ENCODE peak calls at places on chromosomes 11 and 22, in six cellular contexts. S, L, K, Z, F and J are unnamed samples. For H3K4me1, the result is how much of the 10 kb centered on the place peaks cover.

GRCh38 chr11:106091480-106092123 is 14.1 kb downstream of the AASDHPPT start:
- DNase-seq in S (no peak), L (no peak), K (peak), Z (no peak), F (no peak), J (no peak)

GRCh38 chr11:76120513-76121081 is 85.7 kb downstream of the WNT11 start:
- DNase-seq in S (no peak), L (no peak), K (no peak), Z (no peak), F (no peak), J (no peak)

GRCh38 chr11:123111465-123111864 is 49.5 kb upstream of the HSPA8 start:
- DNase-seq in S (no peak), L (peak), K (peak), Z (no peak), F (no peak), J (no peak)

GRCh38 chr11:133663135-133663534 is 130.8 kb upstream of the OPCML start:
- DNase-seq in S (no peak), L (no peak), K (no peak), Z (no peak), F (no peak), J (no peak)

GRCh38 chr11:23205156-23205871 is 345.0 kb upstream of the CCDC179 start:
- DNase-seq in S (no peak), L (no peak), K (peak), Z (no peak), F (no peak), J (no peak)

GRCh38 chr11:82315093-82315492 is 418.6 kb downstream of the FAM181B start:
- DNase-seq in S (peak), L (peak), K (no peak), Z (no peak), F (peak), J (no peak)

GRCh38 chr11:126336646-126337045 is 18.8 kb upstream of the ST3GAL4 start:
- DNase-seq in S (no peak), L (no peak), K (no peak), Z (no peak), F (no peak), J (peak)

GRCh38 chr11:64224891-64225607 is 937 bp downstream of the TRPT1 start:
- DNase-seq in S (no peak), L (peak), K (no peak), Z (peak), F (no peak), J (no peak)

GRCh38 chr11:63805844-63806415 is 7.3 kb upstream of the SPINDOC start:
- DNase-seq in S (no peak), L (no peak), K (no peak), Z (peak), F (peak), J (no peak)

GRCh38 chr22:35674335-35674734 is 26.1 kb downstream of the APOL6 start:
- DNase-seq in S (no peak), L (no peak), K (no peak), Z (no peak), F (no peak), J (no peak)

GRCh38 chr11:128697645-128698174 is 3.8 kb downstream of the FLI1 start:
- DNase-seq in S (no peak), L (no peak), K (peak), Z (no peak), F (no peak), J (no peak)

GRCh38 chr11:2538951-2539735 is 94.3 kb downstream of the KCNQ1 start:
- DNase-seq in S (no peak), L (no peak), K (no peak), Z (peak), F (peak), J (peak)

GRCh38 chr11:88414385-88414861 is 76.9 kb upstream of the CTSC start:
- DNase-seq in S (peak), L (peak), K (peak), Z (no peak), F (peak), J (no peak)

GRCh38 chr11:67308031-67308866 is 4.9 kb downstream of the SSH3 start:
- DNase-seq in S (no peak), L (no peak), K (no peak), Z (no peak), F (no peak), J (no peak)

GRCh38 chr22:28002863-28003565 is 84.0 kb upstream of the PITPNB start:
- DNase-seq in S (no peak), L (no peak), K (no peak), Z (no peak), F (no peak), J (no peak)

GRCh38 chr11:27485930-27486773 is 13.6 kb upstream of the LGR4 start:
- DNase-seq in S (no peak), L (peak), K (peak), Z (no peak), F (peak), J (no peak)

GRCh38 chr22:20422965-20423635 is 14.5 kb downstream of the SCARF2 start:
- DNase-seq in S (no peak), L (peak), K (no peak), Z (peak), F (peak), J (peak)

GRCh38 chr11:88352139-88352538 is 14.6 kb upstream of the CTSC start:
- DNase-seq in S (peak), L (no peak), K (peak), Z (no peak), F (peak), J (no peak)

GRCh38 chr11:77449060-77449521 is 24.8 kb downstream of the PAK1 start:
- DNase-seq in S (no peak), L (no peak), K (no peak), Z (no peak), F (no peak), J (no peak)

GRCh38 chr11:19313140-19313539 is 72.4 kb upstream of the E2F8 start:
- DNase-seq in S (no peak), L (peak), K (no peak), Z (no peak), F (no peak), J (no peak)

GRCh38 chr22:22666307-22667091 is 22.1 kb downstream of the GGTLC2 start:
- DNase-seq in S (peak), L (no peak), K (no peak), Z (no peak), F (peak), J (no peak)

GRCh38 chr22:18987765-18988164 is 51.7 kb upstream of the PRODH start:
- DNase-seq in S (no peak), L (peak), K (no peak), Z (no peak), F (peak), J (no peak)

GRCh38 chr11:12516387-12517110 is 139.2 kb downstream of the PARVA start:
- DNase-seq in S (no peak), L (no peak), K (no peak), Z (no peak), F (no peak), J (no peak)

GRCh38 chr11:87397250-87397649 is 359.5 kb downstream of the TMEM135 start:
- DNase-seq in S (no peak), L (no peak), K (no peak), Z (no peak), F (no peak), J (no peak)

GRCh38 chr22:37196539-37197450 is 8.7 kb upstream of the C1QTNF6 start:
- DNase-seq in S (peak), L (peak), K (peak), Z (peak), F (peak), J (peak)

GRCh38 chr22:49208768-49209252 is 618.9 kb downstream of the BRD1 start:
- DNase-seq in S (no peak), L (no peak), K (no peak), Z (peak), F (no peak), J (peak)

GRCh38 chr11:33377852-33378385 is 120.7 kb downstream of the HIPK3 start:
- DNase-seq in S (no peak), L (no peak), K (peak), Z (no peak), F (no peak), J (no peak)

GRCh38 chr22:26553056-26553752 is 36.7 kb downstream of the TPST2 start:
- DNase-seq in S (peak), L (peak), K (peak), Z (no peak), F (peak), J (no peak)

GRCh38 chr22:46044718-46045458 is 67.9 kb upstream of the WNT7B start:
- DNase-seq in S (peak), L (no peak), K (no peak), Z (peak), F (peak), J (no peak)

GRCh38 chr22:31139866-31140716 is at the start of gene PLA2G3:
- DNase-seq in S (peak), L (peak), K (peak), Z (peak), F (no peak), J (no peak)

GRCh38 chr11:67615455-67616430 is 9.0 kb downstream of the NDUFV1 start:
- DNase-seq in S (peak), L (peak), K (no peak), Z (no peak), F (peak), J (no peak)

GRCh38 chr11:61629082-61629481 is 48.2 kb upstream of the SYT7 start:
- DNase-seq in S (no peak), L (no peak), K (no peak), Z (no peak), F (no peak), J (no peak)

GRCh38 chr11:61625525-61625924 is 44.6 kb upstream of the SYT7 start:
- DNase-seq in S (no peak), L (no peak), K (no peak), Z (no peak), F (no peak), J (no peak)

GRCh38 chr11:61627831-61628753 is 47.2 kb upstream of the SYT7 start:
- DNase-seq in S (peak), L (peak), K (peak), Z (no peak), F (peak), J (no peak)

GRCh38 chr11:61630104-61630503 is 49.2 kb upstream of the SYT7 start:
- DNase-seq in S (no peak), L (no peak), K (no peak), Z (no peak), F (no peak), J (no peak)

GRCh38 chr11:61626580-61627380 is 45.9 kb upstream of the SYT7 start:
- DNase-seq in S (peak), L (no peak), K (no peak), Z (peak), F (peak), J (peak)
- H3K4me3 ChIP-seq in S (no peak), L (no peak), K (no peak), Z (no peak), F (no peak), J (no peak)

DNA sequence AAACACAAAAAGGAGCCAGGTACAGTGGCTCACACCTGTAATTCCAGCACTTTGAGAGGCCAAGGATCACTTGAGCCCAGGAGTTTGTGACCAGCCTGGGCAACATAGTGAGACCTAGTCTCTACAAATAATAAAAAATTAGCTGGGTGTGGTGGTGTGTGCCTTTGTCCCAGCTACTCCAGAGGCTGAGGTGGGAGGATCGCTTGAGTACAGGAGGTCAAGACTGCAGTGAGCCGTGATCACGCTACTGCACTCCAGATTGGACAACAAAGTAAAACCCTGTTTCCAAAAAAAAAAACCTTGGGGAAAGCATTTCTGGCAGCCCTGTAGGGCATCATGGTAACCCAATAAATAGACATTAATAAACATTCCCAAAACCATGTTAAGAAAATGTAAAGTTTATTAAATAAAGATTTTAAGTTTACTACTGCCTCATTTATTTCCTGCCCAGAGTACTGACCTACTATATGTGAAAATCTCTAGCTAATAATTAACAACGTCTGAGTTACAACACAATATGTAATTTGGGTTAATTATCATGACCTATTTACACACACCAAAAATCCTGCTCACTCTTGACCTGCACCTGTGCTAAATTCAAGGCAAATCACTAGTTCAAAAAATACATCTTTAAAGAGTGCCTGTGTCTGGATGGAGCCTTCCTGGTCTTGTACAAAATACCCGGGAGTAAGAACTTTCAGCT is 8.4 kb downstream of the EEF1G start:
- DNase-seq in S (no peak), L (no peak), K (no peak), Z (no peak), F (no peak), J (no peak)
- H3K27ac ChIP-seq in S (peak), L (peak), K (no peak), Z (no peak), F (no peak), J (no peak)

GRCh38 chr11:80197155-80197554 is 756.3 kb upstream of the TENM4 start:
- DNase-seq in S (no peak), L (no peak), K (no peak), Z (no peak), F (no peak), J (no peak)
- H3K4me1 ChIP-seq in S (under half), L (under half), K (under half), Z (under half), F (under half), J (under half)

GRCh38 chr11:95398437-95399112 is 167.6 kb upstream of the SESN3 start:
- DNase-seq in S (no peak), L (peak), K (no peak), Z (no peak), F (no peak), J (no peak)
- H3K4me3 ChIP-seq in S (no peak), L (no peak), K (no peak), Z (no peak), F (no peak), J (no peak)

GRCh38 chr11:10456519-10456918 is 1.5 kb downstream of the AMPD3 start:
- DNase-seq in S (no peak), L (no peak), K (no peak), Z (no peak), F (no peak), J (no peak)
- H3K27ac ChIP-seq in S (peak), L (peak), K (peak), Z (no peak), F (no peak), J (peak)